ENCODE peak calls at places on chromosomes 2 and 18, in four cellular contexts. One of them, this sample, is unnamed.

GRCh38 chr2:105317937-105318336 is 11.6 kb downstream of the TGFBRAP1 start:
- DNase-seq in AG04450: no peak
- DNase-seq in stromal cell of bone marrow: no peak
- DNase-seq in CD4-positive, alpha-beta memory T cell: no peak
- DNase-seq in this sample: no peak

GRCh38 chr2:200252661-200253067 is 53.8 kb upstream of the SPATS2L start:
- DNase-seq in AG04450: peak
- DNase-seq in stromal cell of bone marrow: peak
- DNase-seq in CD4-positive, alpha-beta memory T cell: no peak
- DNase-seq in this sample: peak

GRCh38 chr2:142315353-142315752 is 184.5 kb upstream of the LRP1B start:
- DNase-seq in AG04450: no peak
- DNase-seq in stromal cell of bone marrow: no peak
- DNase-seq in CD4-positive, alpha-beta memory T cell: no peak
- DNase-seq in this sample: no peak

GRCh38 chr2:101805146-101806088 is 107.9 kb downstream of the MAP4K4 start:
- DNase-seq in AG04450: no peak
- DNase-seq in stromal cell of bone marrow: no peak
- DNase-seq in CD4-positive, alpha-beta memory T cell: no peak
- DNase-seq in this sample: no peak

GRCh38 chr2:241268306-241268705 is 47.2 kb downstream of the HDLBP start:
- DNase-seq in AG04450: no peak
- DNase-seq in stromal cell of bone marrow: no peak
- DNase-seq in CD4-positive, alpha-beta memory T cell: no peak
- DNase-seq in this sample: no peak

GRCh38 chr2:149310349-149310748 is 20.0 kb upstream of the LYPD6 start:
- DNase-seq in AG04450: no peak
- DNase-seq in stromal cell of bone marrow: no peak
- DNase-seq in CD4-positive, alpha-beta memory T cell: no peak
- DNase-seq in this sample: no peak

GRCh38 chr2:219197388-219197787 is 9.2 kb upstream of the ZFAND2B start:
- DNase-seq in AG04450: no peak
- DNase-seq in stromal cell of bone marrow: no peak
- DNase-seq in CD4-positive, alpha-beta memory T cell: no peak
- DNase-seq in this sample: no peak

GRCh38 chr2:43065036-43065435 is 161.4 kb downstream of the ZFP36L2 start:
- DNase-seq in AG04450: no peak
- DNase-seq in stromal cell of bone marrow: no peak
- DNase-seq in CD4-positive, alpha-beta memory T cell: no peak
- DNase-seq in this sample: no peak

GRCh38 chr2:15694589-15694986 is 102.9 kb downstream of the DDX1 start:
- DNase-seq in AG04450: no peak
- DNase-seq in stromal cell of bone marrow: no peak
- DNase-seq in CD4-positive, alpha-beta memory T cell: no peak
- DNase-seq in this sample: no peak

GRCh38 chr18:183769-184168 is 25.4 kb downstream of the USP14 start:
- DNase-seq in AG04450: no peak
- DNase-seq in stromal cell of bone marrow: peak
- DNase-seq in CD4-positive, alpha-beta memory T cell: no peak
- DNase-seq in this sample: no peak

GRCh38 chr18:46097378-46097852 is 681 bp downstream of the ATP5F1A start:
- DNase-seq in AG04450: no peak
- DNase-seq in stromal cell of bone marrow: no peak
- DNase-seq in CD4-positive, alpha-beta memory T cell: peak
- DNase-seq in this sample: no peak